ENCODE peak calls at places on chromosomes 1 and 21, in eight cellular contexts. One of them, this sample, is unnamed.

GRCh38 chr1:178645826-178646200 is 79.2 kb upstream of the RALGPS2 start:
- DNase-seq in right cardiac atrium: no peak
- DNase-seq in aorta: no peak
- DNase-seq in neural crest cell: no peak
- DNase-seq in GM20000: no peak
- DNase-seq in stimulated activated CD8-positive, alpha-beta memory T cell treated with anti-CD3 and anti-CD28 coated beads, Interleukin-15, amount 100 ng/mL, for 4 hours: no peak
- DNase-seq in right atrium auricular region: no peak
- DNase-seq in stimulated activated CD4-positive, alpha-beta T cell treated with anti-CD3 and anti-CD28 coated beads, Interleukin-1b, Interleukin-23, amount 100 ng/mL, for 24 hours: no peak
- DNase-seq in this sample: no peak

GRCh38 chr1:188642585-188643168 is 1813.9 kb downstream of the PLA2G4A start:
- DNase-seq in right atrium auricular region: no peak
- DNase-seq in neural crest cell: no peak
- DNase-seq in right cardiac atrium: no peak
- DNase-seq in stimulated activated CD8-positive, alpha-beta memory T cell treated with anti-CD3 and anti-CD28 coated beads, Interleukin-15, amount 100 ng/mL, for 4 hours: no peak
- DNase-seq in aorta: no peak
- DNase-seq in stimulated activated CD4-positive, alpha-beta T cell treated with anti-CD3 and anti-CD28 coated beads, Interleukin-1b, Interleukin-23, amount 100 ng/mL, for 24 hours: no peak
- DNase-seq in GM20000: no peak
- DNase-seq in this sample: no peak

GRCh38 chr1:68119445-68119844 is 69.0 kb upstream of the DIRAS3 start:
- DNase-seq in GM20000: no peak
- DNase-seq in right atrium auricular region: no peak
- DNase-seq in right cardiac atrium: no peak
- DNase-seq in neural crest cell: no peak
- DNase-seq in stimulated activated CD8-positive, alpha-beta memory T cell treated with anti-CD3 and anti-CD28 coated beads, Interleukin-15, amount 100 ng/mL, for 4 hours: no peak
- DNase-seq in aorta: no peak
- DNase-seq in stimulated activated CD4-positive, alpha-beta T cell treated with anti-CD3 and anti-CD28 coated beads, Interleukin-1b, Interleukin-23, amount 100 ng/mL, for 24 hours: no peak
- DNase-seq in this sample: no peak

GRCh38 chr1:194024659-194025058 is 838.2 kb upstream of the B3GALT2 start:
- DNase-seq in neural crest cell: no peak
- DNase-seq in right atrium auricular region: no peak
- DNase-seq in stimulated activated CD4-positive, alpha-beta T cell treated with anti-CD3 and anti-CD28 coated beads, Interleukin-1b, Interleukin-23, amount 100 ng/mL, for 24 hours: no peak
- DNase-seq in aorta: no peak
- DNase-seq in stimulated activated CD8-positive, alpha-beta memory T cell treated with anti-CD3 and anti-CD28 coated beads, Interleukin-15, amount 100 ng/mL, for 4 hours: no peak
- DNase-seq in right cardiac atrium: no peak
- DNase-seq in GM20000: no peak
- DNase-seq in this sample: no peak

GRCh38 chr1:41846595-41846994 is 72.1 kb downstream of the HIVEP3 start:
- DNase-seq in right atrium auricular region: no peak
- DNase-seq in right cardiac atrium: no peak
- DNase-seq in GM20000: no peak
- DNase-seq in aorta: no peak
- DNase-seq in stimulated activated CD8-positive, alpha-beta memory T cell treated with anti-CD3 and anti-CD28 coated beads, Interleukin-15, amount 100 ng/mL, for 4 hours: no peak
- DNase-seq in stimulated activated CD4-positive, alpha-beta T cell treated with anti-CD3 and anti-CD28 coated beads, Interleukin-1b, Interleukin-23, amount 100 ng/mL, for 24 hours: no peak
- DNase-seq in neural crest cell: no peak
- DNase-seq in this sample: no peak

GRCh38 chr1:111463029-111463683 is 10.6 kb upstream of the C1orf162 start:
- DNase-seq in GM20000: no peak
- DNase-seq in neural crest cell: no peak
- DNase-seq in right cardiac atrium: no peak
- DNase-seq in stimulated activated CD8-positive, alpha-beta memory T cell treated with anti-CD3 and anti-CD28 coated beads, Interleukin-15, amount 100 ng/mL, for 4 hours: no peak
- DNase-seq in right atrium auricular region: no peak
- DNase-seq in stimulated activated CD4-positive, alpha-beta T cell treated with anti-CD3 and anti-CD28 coated beads, Interleukin-1b, Interleukin-23, amount 100 ng/mL, for 24 hours: no peak
- DNase-seq in aorta: no peak
- DNase-seq in this sample: no peak

GRCh38 chr1:58249729-58250586 is 296.6 kb downstream of the OMA1 start:
- DNase-seq in stimulated activated CD8-positive, alpha-beta memory T cell treated with anti-CD3 and anti-CD28 coated beads, Interleukin-15, amount 100 ng/mL, for 4 hours: no peak
- DNase-seq in right atrium auricular region: no peak
- DNase-seq in right cardiac atrium: peak; percentile 71
- DNase-seq in GM20000: peak; percentile 58
- DNase-seq in neural crest cell: peak; percentile 57
- DNase-seq in aorta: no peak
- DNase-seq in stimulated activated CD4-positive, alpha-beta T cell treated with anti-CD3 and anti-CD28 coated beads, Interleukin-1b, Interleukin-23, amount 100 ng/mL, for 24 hours: no peak
- DNase-seq in this sample: peak; percentile 44

GRCh38 chr1:232422098-232422497 is 207.8 kb downstream of the SIPA1L2 start:
- DNase-seq in GM20000: no peak
- DNase-seq in right atrium auricular region: no peak
- DNase-seq in stimulated activated CD8-positive, alpha-beta memory T cell treated with anti-CD3 and anti-CD28 coated beads, Interleukin-15, amount 100 ng/mL, for 4 hours: no peak
- DNase-seq in stimulated activated CD4-positive, alpha-beta T cell treated with anti-CD3 and anti-CD28 coated beads, Interleukin-1b, Interleukin-23, amount 100 ng/mL, for 24 hours: no peak
- DNase-seq in right cardiac atrium: no peak
- DNase-seq in aorta: no peak
- DNase-seq in neural crest cell: no peak
- DNase-seq in this sample: no peak

GRCh38 chr1:47948126-47948525 is 49.1 kb downstream of the TRABD2B start:
- DNase-seq in stimulated activated CD8-positive, alpha-beta memory T cell treated with anti-CD3 and anti-CD28 coated beads, Interleukin-15, amount 100 ng/mL, for 4 hours: no peak
- DNase-seq in aorta: no peak
- DNase-seq in neural crest cell: no peak
- DNase-seq in right atrium auricular region: no peak
- DNase-seq in stimulated activated CD4-positive, alpha-beta T cell treated with anti-CD3 and anti-CD28 coated beads, Interleukin-1b, Interleukin-23, amount 100 ng/mL, for 24 hours: no peak
- DNase-seq in GM20000: no peak
- DNase-seq in right cardiac atrium: no peak
- DNase-seq in this sample: no peak

GRCh38 chr1:177255411-177255810 is 84.7 kb downstream of the BRINP2 start:
- DNase-seq in stimulated activated CD8-positive, alpha-beta memory T cell treated with anti-CD3 and anti-CD28 coated beads, Interleukin-15, amount 100 ng/mL, for 4 hours: no peak
- DNase-seq in aorta: no peak
- DNase-seq in right atrium auricular region: no peak
- DNase-seq in GM20000: no peak
- DNase-seq in right cardiac atrium: no peak
- DNase-seq in neural crest cell: no peak
- DNase-seq in stimulated activated CD4-positive, alpha-beta T cell treated with anti-CD3 and anti-CD28 coated beads, Interleukin-1b, Interleukin-23, amount 100 ng/mL, for 24 hours: no peak
- DNase-seq in this sample: no peak

GRCh38 chr1:44037154-44037553 is 5.9 kb upstream of the SLC6A9 start:
- DNase-seq in right cardiac atrium: no peak
- DNase-seq in stimulated activated CD4-positive, alpha-beta T cell treated with anti-CD3 and anti-CD28 coated beads, Interleukin-1b, Interleukin-23, amount 100 ng/mL, for 24 hours: no peak
- DNase-seq in stimulated activated CD8-positive, alpha-beta memory T cell treated with anti-CD3 and anti-CD28 coated beads, Interleukin-15, amount 100 ng/mL, for 4 hours: no peak
- DNase-seq in aorta: no peak
- DNase-seq in right atrium auricular region: no peak
- DNase-seq in GM20000: no peak
- DNase-seq in neural crest cell: no peak
- DNase-seq in this sample: no peak

GRCh38 chr1:55021965-55022546 is 17.3 kb upstream of the PCSK9 start:
- DNase-seq in aorta: peak; percentile 86
- DNase-seq in right atrium auricular region: peak; percentile 70
- DNase-seq in stimulated activated CD4-positive, alpha-beta T cell treated with anti-CD3 and anti-CD28 coated beads, Interleukin-1b, Interleukin-23, amount 100 ng/mL, for 24 hours: peak; percentile 54
- DNase-seq in right cardiac atrium: peak; percentile 88
- DNase-seq in stimulated activated CD8-positive, alpha-beta memory T cell treated with anti-CD3 and anti-CD28 coated beads, Interleukin-15, amount 100 ng/mL, for 4 hours: peak; percentile 2
- DNase-seq in GM20000: peak; percentile 78
- DNase-seq in neural crest cell: peak; percentile 96
- DNase-seq in this sample: no peak

GRCh38 chr1:67832737-67833594 is at the start of gene GNG12:
- DNase-seq in aorta: peak; percentile 87
- DNase-seq in stimulated activated CD4-positive, alpha-beta T cell treated with anti-CD3 and anti-CD28 coated beads, Interleukin-1b, Interleukin-23, amount 100 ng/mL, for 24 hours: no peak
- DNase-seq in right cardiac atrium: peak; percentile 90
- DNase-seq in GM20000: peak; percentile 64
- DNase-seq in right atrium auricular region: no peak
- DNase-seq in neural crest cell: peak; percentile 58
- DNase-seq in stimulated activated CD8-positive, alpha-beta memory T cell treated with anti-CD3 and anti-CD28 coated beads, Interleukin-15, amount 100 ng/mL, for 4 hours: no peak
- DNase-seq in this sample: peak; percentile 54

GRCh38 chr1:198734323-198735008 is 95.6 kb downstream of the PTPRC start:
- DNase-seq in stimulated activated CD4-positive, alpha-beta T cell treated with anti-CD3 and anti-CD28 coated beads, Interleukin-1b, Interleukin-23, amount 100 ng/mL, for 24 hours: no peak
- DNase-seq in aorta: no peak
- DNase-seq in right atrium auricular region: no peak
- DNase-seq in neural crest cell: no peak
- DNase-seq in GM20000: peak; percentile 19
- DNase-seq in stimulated activated CD8-positive, alpha-beta memory T cell treated with anti-CD3 and anti-CD28 coated beads, Interleukin-15, amount 100 ng/mL, for 4 hours: no peak
- DNase-seq in right cardiac atrium: no peak
- DNase-seq in this sample: no peak

GRCh38 chr1:112423207-112423606 is 27.2 kb downstream of the CTTNBP2NL start:
- DNase-seq in right cardiac atrium: no peak
- DNase-seq in aorta: no peak
- DNase-seq in stimulated activated CD4-positive, alpha-beta T cell treated with anti-CD3 and anti-CD28 coated beads, Interleukin-1b, Interleukin-23, amount 100 ng/mL, for 24 hours: no peak
- DNase-seq in neural crest cell: no peak
- DNase-seq in right atrium auricular region: no peak
- DNase-seq in stimulated activated CD8-positive, alpha-beta memory T cell treated with anti-CD3 and anti-CD28 coated beads, Interleukin-15, amount 100 ng/mL, for 4 hours: no peak
- DNase-seq in GM20000: no peak
- DNase-seq in this sample: no peak

GRCh38 chr1:209827384-209828261 is at the start of gene UTP25:
- DNase-seq in right atrium auricular region: peak; percentile 94
- DNase-seq in stimulated activated CD8-positive, alpha-beta memory T cell treated with anti-CD3 and anti-CD28 coated beads, Interleukin-15, amount 100 ng/mL, for 4 hours: peak; percentile 82
- DNase-seq in neural crest cell: peak; percentile 88
- DNase-seq in stimulated activated CD4-positive, alpha-beta T cell treated with anti-CD3 and anti-CD28 coated beads, Interleukin-1b, Interleukin-23, amount 100 ng/mL, for 24 hours: peak; percentile 83
- DNase-seq in right cardiac atrium: peak; percentile 97
- DNase-seq in GM20000: peak; percentile 85
- DNase-seq in aorta: peak; percentile 96
- DNase-seq in this sample: peak; percentile 95

GRCh38 chr1:37662031-37662755 is 27.5 kb upstream of the RSPO1 start:
- DNase-seq in right atrium auricular region: no peak
- DNase-seq in stimulated activated CD4-positive, alpha-beta T cell treated with anti-CD3 and anti-CD28 coated beads, Interleukin-1b, Interleukin-23, amount 100 ng/mL, for 24 hours: no peak
- DNase-seq in aorta: no peak
- DNase-seq in right cardiac atrium: no peak
- DNase-seq in neural crest cell: no peak
- DNase-seq in GM20000: no peak
- DNase-seq in stimulated activated CD8-positive, alpha-beta memory T cell treated with anti-CD3 and anti-CD28 coated beads, Interleukin-15, amount 100 ng/mL, for 4 hours: no peak
- DNase-seq in this sample: no peak

GRCh38 chr21:32386195-32386870 is 6.5 kb downstream of the URB1 start:
- DNase-seq in GM20000: no peak
- DNase-seq in stimulated activated CD8-positive, alpha-beta memory T cell treated with anti-CD3 and anti-CD28 coated beads, Interleukin-15, amount 100 ng/mL, for 4 hours: no peak
- DNase-seq in aorta: peak; percentile 78
- DNase-seq in neural crest cell: no peak
- DNase-seq in right cardiac atrium: no peak
- DNase-seq in right atrium auricular region: no peak
- DNase-seq in stimulated activated CD4-positive, alpha-beta T cell treated with anti-CD3 and anti-CD28 coated beads, Interleukin-1b, Interleukin-23, amount 100 ng/mL, for 24 hours: no peak
- DNase-seq in this sample: no peak

GRCh38 chr1:53519412-53519811 is 60.2 kb downstream of the DMRTB1 start:
- DNase-seq in stimulated activated CD4-positive, alpha-beta T cell treated with anti-CD3 and anti-CD28 coated beads, Interleukin-1b, Interleukin-23, amount 100 ng/mL, for 24 hours: no peak
- DNase-seq in neural crest cell: no peak
- DNase-seq in stimulated activated CD8-positive, alpha-beta memory T cell treated with anti-CD3 and anti-CD28 coated beads, Interleukin-15, amount 100 ng/mL, for 4 hours: no peak
- DNase-seq in GM20000: no peak
- DNase-seq in right atrium auricular region: no peak
- DNase-seq in right cardiac atrium: no peak
- DNase-seq in aorta: no peak
- DNase-seq in this sample: no peak

GRCh38 chr1:56339786-56340465 is 239.4 kb downstream of the PLPP3 start:
- DNase-seq in right atrium auricular region: no peak
- DNase-seq in neural crest cell: no peak
- DNase-seq in GM20000: no peak
- DNase-seq in aorta: no peak
- DNase-seq in stimulated activated CD4-positive, alpha-beta T cell treated with anti-CD3 and anti-CD28 coated beads, Interleukin-1b, Interleukin-23, amount 100 ng/mL, for 24 hours: no peak
- DNase-seq in stimulated activated CD8-positive, alpha-beta memory T cell treated with anti-CD3 and anti-CD28 coated beads, Interleukin-15, amount 100 ng/mL, for 4 hours: no peak
- DNase-seq in right cardiac atrium: no peak
- DNase-seq in this sample: no peak

GRCh38 chr1:159900086-159900680 is at the start of gene CFAP45:
- DNase-seq in right cardiac atrium: peak; percentile 96
- DNase-seq in neural crest cell: peak; percentile 71
- DNase-seq in aorta: peak; percentile 92
- DNase-seq in stimulated activated CD4-positive, alpha-beta T cell treated with anti-CD3 and anti-CD28 coated beads, Interleukin-1b, Interleukin-23, amount 100 ng/mL, for 24 hours: no peak
- DNase-seq in right atrium auricular region: peak; percentile 90
- DNase-seq in GM20000: peak; percentile 51
- DNase-seq in stimulated activated CD8-positive, alpha-beta memory T cell treated with anti-CD3 and anti-CD28 coated beads, Interleukin-15, amount 100 ng/mL, for 4 hours: no peak
- DNase-seq in this sample: no peak

GRCh38 chr1:195934839-195935557 is 673.2 kb downstream of the KCNT2 start:
- DNase-seq in stimulated activated CD8-positive, alpha-beta memory T cell treated with anti-CD3 and anti-CD28 coated beads, Interleukin-15, amount 100 ng/mL, for 4 hours: no peak
- DNase-seq in stimulated activated CD4-positive, alpha-beta T cell treated with anti-CD3 and anti-CD28 coated beads, Interleukin-1b, Interleukin-23, amount 100 ng/mL, for 24 hours: no peak
- DNase-seq in neural crest cell: no peak
- DNase-seq in right atrium auricular region: no peak
- DNase-seq in aorta: no peak
- DNase-seq in GM20000: no peak
- DNase-seq in right cardiac atrium: no peak
- DNase-seq in this sample: no peak

GRCh38 chr1:155192346-155193274 is 15.1 kb downstream of the THBS3 start:
- DNase-seq in aorta: no peak
- DNase-seq in GM20000: peak; percentile 32
- DNase-seq in neural crest cell: no peak
- DNase-seq in stimulated activated CD4-positive, alpha-beta T cell treated with anti-CD3 and anti-CD28 coated beads, Interleukin-1b, Interleukin-23, amount 100 ng/mL, for 24 hours: no peak
- DNase-seq in right atrium auricular region: no peak
- DNase-seq in stimulated activated CD8-positive, alpha-beta memory T cell treated with anti-CD3 and anti-CD28 coated beads, Interleukin-15, amount 100 ng/mL, for 4 hours: no peak
- DNase-seq in right cardiac atrium: peak; percentile 14
- DNase-seq in this sample: no peak

GRCh38 chr1:230910755-230911117 is 42.4 kb upstream of the C1orf198 start:
- DNase-seq in stimulated activated CD4-positive, alpha-beta T cell treated with anti-CD3 and anti-CD28 coated beads, Interleukin-1b, Interleukin-23, amount 100 ng/mL, for 24 hours: no peak
- DNase-seq in right cardiac atrium: no peak
- DNase-seq in GM20000: no peak
- DNase-seq in aorta: no peak
- DNase-seq in stimulated activated CD8-positive, alpha-beta memory T cell treated with anti-CD3 and anti-CD28 coated beads, Interleukin-15, amount 100 ng/mL, for 4 hours: no peak
- DNase-seq in neural crest cell: no peak
- DNase-seq in right atrium auricular region: no peak
- DNase-seq in this sample: no peak

GRCh38 chr1:183533617-183534174 is 56.6 kb downstream of the NCF2 start:
- DNase-seq in right atrium auricular region: no peak
- DNase-seq in neural crest cell: no peak
- DNase-seq in right cardiac atrium: no peak
- DNase-seq in GM20000: no peak
- DNase-seq in aorta: no peak
- DNase-seq in stimulated activated CD8-positive, alpha-beta memory T cell treated with anti-CD3 and anti-CD28 coated beads, Interleukin-15, amount 100 ng/mL, for 4 hours: no peak
- DNase-seq in stimulated activated CD4-positive, alpha-beta T cell treated with anti-CD3 and anti-CD28 coated beads, Interleukin-1b, Interleukin-23, amount 100 ng/mL, for 24 hours: no peak
- DNase-seq in this sample: no peak

GRCh38 chr1:204145033-204145504 is 6.8 kb downstream of the ETNK2 start:
- DNase-seq in right cardiac atrium: no peak
- DNase-seq in right atrium auricular region: no peak
- DNase-seq in GM20000: no peak
- DNase-seq in stimulated activated CD8-positive, alpha-beta memory T cell treated with anti-CD3 and anti-CD28 coated beads, Interleukin-15, amount 100 ng/mL, for 4 hours: no peak
- DNase-seq in stimulated activated CD4-positive, alpha-beta T cell treated with anti-CD3 and anti-CD28 coated beads, Interleukin-1b, Interleukin-23, amount 100 ng/mL, for 24 hours: no peak
- DNase-seq in neural crest cell: no peak
- DNase-seq in aorta: peak; percentile 3
- DNase-seq in this sample: no peak

GRCh38 chr1:192867180-192867579 is 58.3 kb downstream of the RGS2 start:
- DNase-seq in right cardiac atrium: no peak
- DNase-seq in aorta: no peak
- DNase-seq in right atrium auricular region: no peak
- DNase-seq in neural crest cell: no peak
- DNase-seq in stimulated activated CD8-positive, alpha-beta memory T cell treated with anti-CD3 and anti-CD28 coated beads, Interleukin-15, amount 100 ng/mL, for 4 hours: no peak
- DNase-seq in stimulated activated CD4-positive, alpha-beta T cell treated with anti-CD3 and anti-CD28 coated beads, Interleukin-1b, Interleukin-23, amount 100 ng/mL, for 24 hours: no peak
- DNase-seq in GM20000: no peak
- DNase-seq in this sample: no peak

GRCh38 chr1:11761988-11762406 is at the start of gene C1orf167:
- DNase-seq in aorta: no peak
- DNase-seq in stimulated activated CD8-positive, alpha-beta memory T cell treated with anti-CD3 and anti-CD28 coated beads, Interleukin-15, amount 100 ng/mL, for 4 hours: no peak
- DNase-seq in neural crest cell: peak; percentile 29
- DNase-seq in GM20000: no peak
- DNase-seq in stimulated activated CD4-positive, alpha-beta T cell treated with anti-CD3 and anti-CD28 coated beads, Interleukin-1b, Interleukin-23, amount 100 ng/mL, for 24 hours: no peak
- DNase-seq in right atrium auricular region: no peak
- DNase-seq in right cardiac atrium: peak; percentile 62
- DNase-seq in this sample: no peak

GRCh38 chr21:37463083-37463780 is 96.7 kb downstream of the DYRK1A start:
- DNase-seq in neural crest cell: no peak
- DNase-seq in right atrium auricular region: no peak
- DNase-seq in right cardiac atrium: no peak
- DNase-seq in GM20000: peak; percentile 24
- DNase-seq in stimulated activated CD4-positive, alpha-beta T cell treated with anti-CD3 and anti-CD28 coated beads, Interleukin-1b, Interleukin-23, amount 100 ng/mL, for 24 hours: no peak
- DNase-seq in stimulated activated CD8-positive, alpha-beta memory T cell treated with anti-CD3 and anti-CD28 coated beads, Interleukin-15, amount 100 ng/mL, for 4 hours: no peak
- DNase-seq in aorta: no peak
- DNase-seq in this sample: no peak

GRCh38 chr1:185292237-185292636 is 24.8 kb downstream of the IVNS1ABP start:
- DNase-seq in stimulated activated CD8-positive, alpha-beta memory T cell treated with anti-CD3 and anti-CD28 coated beads, Interleukin-15, amount 100 ng/mL, for 4 hours: no peak
- DNase-seq in neural crest cell: no peak
- DNase-seq in right atrium auricular region: no peak
- DNase-seq in stimulated activated CD4-positive, alpha-beta T cell treated with anti-CD3 and anti-CD28 coated beads, Interleukin-1b, Interleukin-23, amount 100 ng/mL, for 24 hours: no peak
- DNase-seq in aorta: peak; percentile 57
- DNase-seq in right cardiac atrium: peak; percentile 69
- DNase-seq in GM20000: no peak
- DNase-seq in this sample: no peak

GRCh38 chr1:226820935-226821718 is 49.3 kb upstream of the PSEN2 start:
- DNase-seq in neural crest cell: no peak
- DNase-seq in right cardiac atrium: peak; percentile 72
- DNase-seq in aorta: peak; percentile 84
- DNase-seq in GM20000: no peak
- DNase-seq in stimulated activated CD4-positive, alpha-beta T cell treated with anti-CD3 and anti-CD28 coated beads, Interleukin-1b, Interleukin-23, amount 100 ng/mL, for 24 hours: no peak
- DNase-seq in stimulated activated CD8-positive, alpha-beta memory T cell treated with anti-CD3 and anti-CD28 coated beads, Interleukin-15, amount 100 ng/mL, for 4 hours: no peak
- DNase-seq in right atrium auricular region: peak; percentile 91
- DNase-seq in this sample: no peak

GRCh38 chr1:226761322-226761721 is 22.2 kb upstream of the ITPKB start:
- DNase-seq in right cardiac atrium: no peak
- DNase-seq in aorta: no peak
- DNase-seq in GM20000: no peak
- DNase-seq in stimulated activated CD8-positive, alpha-beta memory T cell treated with anti-CD3 and anti-CD28 coated beads, Interleukin-15, amount 100 ng/mL, for 4 hours: no peak
- DNase-seq in stimulated activated CD4-positive, alpha-beta T cell treated with anti-CD3 and anti-CD28 coated beads, Interleukin-1b, Interleukin-23, amount 100 ng/mL, for 24 hours: no peak
- DNase-seq in neural crest cell: no peak
- DNase-seq in right atrium auricular region: no peak
- DNase-seq in this sample: no peak

GRCh38 chr1:205980182-205980830 is 22.9 kb downstream of the RAB7B start:
- DNase-seq in neural crest cell: no peak
- DNase-seq in right cardiac atrium: no peak
- DNase-seq in right atrium auricular region: no peak
- DNase-seq in stimulated activated CD8-positive, alpha-beta memory T cell treated with anti-CD3 and anti-CD28 coated beads, Interleukin-15, amount 100 ng/mL, for 4 hours: no peak
- DNase-seq in GM20000: no peak
- DNase-seq in stimulated activated CD4-positive, alpha-beta T cell treated with anti-CD3 and anti-CD28 coated beads, Interleukin-1b, Interleukin-23, amount 100 ng/mL, for 24 hours: no peak
- DNase-seq in aorta: peak; percentile 7
- DNase-seq in this sample: no peak

GRCh38 chr1:84077476-84078107 is 66.5 kb upstream of the PRKACB start:
- DNase-seq in GM20000: peak; percentile 96
- DNase-seq in neural crest cell: peak; percentile 77
- DNase-seq in right cardiac atrium: peak; percentile 90
- DNase-seq in aorta: peak; percentile 76
- DNase-seq in right atrium auricular region: peak; percentile 77
- DNase-seq in stimulated activated CD4-positive, alpha-beta T cell treated with anti-CD3 and anti-CD28 coated beads, Interleukin-1b, Interleukin-23, amount 100 ng/mL, for 24 hours: peak; percentile 54
- DNase-seq in stimulated activated CD8-positive, alpha-beta memory T cell treated with anti-CD3 and anti-CD28 coated beads, Interleukin-15, amount 100 ng/mL, for 4 hours: peak; percentile 71
- DNase-seq in this sample: peak; percentile 88

This sample was measured in caudate nucleus.